ENCODE peak calls at places on chromosomes 16 and 17, in seven cellular contexts. M is thoracic aorta, J is ascending aorta, P is heart right ventricle, H is HL-60, L is sigmoid colon, U is bronchial epithelial cell. F is an unnamed sample. For H3K27me3, the result is how much of the 10 kb centered on the place peaks cover.

GRCh38 chr17:57380055-57380356 is 123.7 kb downstream of the MSI2 start:
- DNase-seq in M (no peak), J (no peak), P (no peak), H (no peak), L (no peak), U (no peak), F (no peak)

GRCh38 chr17:4833941-4834501 is 881 bp downstream of the MINK1 start:
- DNase-seq in M (no peak), J (no peak), P (peak), H (peak), L (peak), U (no peak), F (no peak)

GRCh38 chr17:77435272-77436057 is 294.7 kb downstream of the SEC14L1 start:
- DNase-seq in M (no peak), J (no peak), P (no peak), H (no peak), L (no peak), U (no peak), F (peak)

GRCh38 chr17:29557085-29557697 is 9.6 kb downstream of the ABHD15 start:
- DNase-seq in M (no peak), J (no peak), P (no peak), H (no peak), L (no peak), U (peak), F (no peak)

GRCh38 chr17:70621593-70621992 is 452.3 kb downstream of the KCNJ2 start:
- DNase-seq in M (no peak), J (no peak), P (no peak), H (no peak), L (no peak), U (no peak), F (no peak)

GRCh38 chr16:35147556-35148504 is 1688.4 kb downstream of the TP53TG3F start:
- DNase-seq in M (no peak), J (no peak), P (no peak), H (no peak), L (no peak), U (no peak), F (no peak)

GRCh38 chr16:23359092-23359760 is 57.1 kb downstream of the SCNN1B start:
- DNase-seq in M (no peak), J (no peak), P (no peak), H (no peak), L (peak), U (no peak), F (no peak)

GRCh38 chr17:29162909-29163341 is 17.3 kb downstream of the MYO18A start:
- DNase-seq in M (no peak), J (no peak), P (no peak), H (no peak), L (no peak), U (no peak), F (peak)

GRCh38 chr16:19130852-19131808 is 17.4 kb downstream of the ITPRIPL2 start:
- DNase-seq in M (no peak), J (no peak), P (peak), H (peak), L (peak), U (peak), F (peak)

GRCh38 chr17:80829166-80829813 is 162.4 kb upstream of the CHMP6 start:
- DNase-seq in M (no peak), J (no peak), P (no peak), H (no peak), L (peak), U (no peak), F (no peak)

GRCh38 chr17:9905902-9906301 is 831 bp upstream of the RCVRN start:
- DNase-seq in M (no peak), J (no peak), P (no peak), H (peak), L (no peak), U (no peak), F (peak)

GRCh38 chr16:75921281-75921680 is 195.0 kb upstream of the CPHXL start:
- DNase-seq in M (no peak), J (no peak), P (no peak), H (no peak), L (no peak), U (no peak), F (peak)

GRCh38 chr17:79810138-79811027 is 13.5 kb upstream of the CBX8 start:
- DNase-seq in M (no peak), J (no peak), P (peak), H (peak), L (peak), U (peak), F (peak)

GRCh38 chr17:43597624-43598358 is 51.7 kb upstream of the ETV4 start:
- DNase-seq in M (no peak), J (no peak), P (no peak), H (no peak), L (no peak), U (no peak), F (peak)

GRCh38 chr16:2531371-2531695 is at the start of gene CEMP1:
- DNase-seq in M (no peak), J (no peak), P (no peak), H (no peak), L (no peak), U (no peak), F (no peak)

GRCh38 chr17:14926526-14927122 is 338.5 kb downstream of the PMP22 start:
- DNase-seq in M (no peak), J (no peak), P (peak), H (peak), L (no peak), U (peak), F (peak)

GRCh38 chr16:50509521-50510341 is 38.5 kb upstream of the NKD1 start:
- DNase-seq in M (no peak), J (no peak), P (no peak), H (peak), L (no peak), U (peak), F (peak)

GRCh38 chr16:83974475-83974874 is 6.4 kb downstream of the NECAB2 start:
- DNase-seq in M (no peak), J (no peak), P (no peak), H (no peak), L (no peak), U (no peak), F (no peak)

GRCh38 chr17:51229889-51230288 is 30.0 kb downstream of the MBTD1 start:
- DNase-seq in M (no peak), J (no peak), P (no peak), H (no peak), L (no peak), U (no peak), F (no peak)

GRCh38 chr17:51228177-51228576 is 31.7 kb downstream of the MBTD1 start:
- DNase-seq in M (no peak), J (no peak), P (no peak), H (no peak), L (no peak), U (peak), F (no peak)

GRCh38 chr17:51230306-51230705 is 29.5 kb downstream of the MBTD1 start:
- DNase-seq in M (no peak), J (no peak), P (no peak), H (no peak), L (no peak), U (no peak), F (no peak)

GRCh38 chr17:51234162-51234561 is 25.7 kb downstream of the MBTD1 start:
- DNase-seq in M (no peak), J (no peak), P (no peak), H (no peak), L (no peak), U (no peak), F (no peak)

GRCh38 chr17:51231999-51232398 is 27.9 kb downstream of the MBTD1 start:
- DNase-seq in M (no peak), J (no peak), P (no peak), H (peak), L (no peak), U (no peak), F (no peak)
- TF ChIP-seq CTCF in M (no peak), J (no peak), P (no peak), H (no peak), L (no peak), U (no peak), F (no peak)

GRCh38 chr17:40311575-40311974 is 2.6 kb downstream of the RARA start:
- DNase-seq in M (no peak), J (no peak), P (peak), H (peak), L (peak), U (no peak), F (no peak)
- H3K27me3 ChIP-seq in M (under half), J (under half), P (under half), H (under half), L (under half), U (under half), F (under half)

GRCh38 chr16:73143681-73144370 is 95.9 kb upstream of the ZFHX3 start:
- DNase-seq in M (no peak), J (no peak), P (no peak), H (no peak), L (no peak), U (no peak), F (no peak)
- H3K4me3 ChIP-seq in M (peak), J (peak), P (peak), H (no peak), L (peak), U (no peak), F (no peak)

GRCh38 chr16:86510465-86511261 is at the start of gene FOXF1:
- DNase-seq in M (no peak), J (no peak), P (no peak), H (peak), L (no peak), U (no peak), F (no peak)

GRCh38 chr16:86511317-86512161 is 1.2 kb downstream of the FOXF1 start:
- DNase-seq in M (no peak), J (no peak), P (no peak), H (no peak), L (peak), U (no peak), F (no peak)

GRCh38 chr16:86508947-86509758 is 1.2 kb upstream of the FOXF1 start:
- DNase-seq in M (no peak), J (no peak), P (peak), H (no peak), L (peak), U (peak), F (no peak)

GRCh38 chr16:86508028-86508946 is 2.0 kb upstream of the FOXF1 start:
- DNase-seq in M (no peak), J (no peak), P (no peak), H (no peak), L (no peak), U (no peak), F (no peak)

DNA sequence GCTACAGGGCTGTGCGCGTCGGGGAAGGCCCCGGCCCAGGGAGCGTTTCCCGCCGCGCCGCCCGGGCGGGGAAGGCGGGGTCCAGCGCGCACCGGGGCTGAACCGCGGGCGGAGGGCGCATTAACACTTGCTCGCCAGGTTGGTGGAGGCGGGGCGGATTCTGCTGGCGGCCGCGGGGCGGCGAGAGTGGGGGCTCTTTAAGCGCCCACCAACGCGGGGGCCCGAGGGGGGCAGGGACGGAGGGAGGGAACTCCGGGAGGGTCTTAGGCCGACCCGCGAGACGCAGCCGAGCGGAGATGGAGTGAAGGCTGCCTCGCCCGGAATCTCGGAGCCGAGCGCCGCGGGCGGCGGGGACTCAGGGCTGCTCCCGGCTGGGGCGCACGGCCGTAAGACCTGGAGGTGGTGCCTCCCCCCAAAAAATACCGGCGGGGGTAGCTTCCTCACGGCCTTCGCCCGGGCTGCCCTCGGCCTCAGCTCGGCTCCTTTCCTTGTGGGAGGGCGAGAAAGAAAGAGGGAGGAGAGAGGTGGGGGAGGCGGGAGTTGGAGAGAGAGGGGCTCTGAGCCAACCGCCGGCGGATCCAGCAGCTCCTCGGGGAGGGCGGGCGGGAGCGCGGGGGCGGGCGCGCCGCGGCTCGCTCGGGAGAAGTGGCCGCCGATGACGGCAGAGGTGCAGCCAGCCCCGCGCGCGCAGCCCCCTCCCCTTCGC is 415 bp upstream of the FOXF1 start:
- DNase-seq in M (no peak), J (no peak), P (peak), H (no peak), L (peak), U (no peak), F (no peak)
- TF ChIP-seq CTCF in M (no peak), J (no peak), P (no peak), H (no peak), L (peak), U (no peak), F (no peak)